ENCODE peak calls at places on chromosome 22, in nine cellular contexts. S is Caco-2, Q is uterus, A is HTR-8/SVneo, V is C1 segment of cervical spinal cord, B is sciatic nerve, M is ovary, T is Kasumi-1, K is transverse colon. Y is an unnamed sample.

GRCh38 chr22:19559324-19559811 is 35.2 kb upstream of the CLDN5 start:
- DNase-seq in M (no peak), A (no peak), K (no peak), Q (no peak), V (no peak), S (peak), B (no peak), T (no peak), Y (no peak)

GRCh38 chr22:39663751-39664150 is 93.2 kb downstream of the CACNA1I start:
- DNase-seq in A (no peak), Q (no peak), K (peak), B (no peak), V (no peak), T (no peak), M (no peak), S (no peak), Y (no peak)

GRCh38 chr22:37824674-37825641 is 1.8 kb downstream of the GALR3 start:
- DNase-seq in A (no peak), B (no peak), S (no peak), K (no peak), M (no peak), Q (no peak), V (peak), T (no peak), Y (no peak)

GRCh38 chr22:32494971-32495370 is 20.4 kb downstream of the FBXO7 start:
- DNase-seq in Q (no peak), S (no peak), M (no peak), V (no peak), A (no peak), T (no peak), K (no peak), B (no peak), Y (no peak)

GRCh38 chr22:28188480-28188879 is 269.4 kb upstream of the PITPNB start:
- DNase-seq in K (no peak), S (no peak), Q (no peak), T (no peak), A (no peak), V (no peak), M (no peak), B (no peak), Y (no peak)

GRCh38 chr22:26945565-26945964 is 288.2 kb downstream of the MIAT start:
- DNase-seq in T (no peak), Q (no peak), K (no peak), V (no peak), M (no peak), B (no peak), A (no peak), S (no peak), Y (no peak)

GRCh38 chr22:50733521-50734342 is 4.3 kb upstream of the ACR start:
- DNase-seq in T (no peak), V (peak), S (no peak), K (peak), Q (peak), M (peak), A (no peak), B (peak), Y (peak)

GRCh38 chr22:24144471-24145115 is 36.7 kb upstream of the SUSD2 start:
- DNase-seq in M (no peak), Q (no peak), T (no peak), A (no peak), K (no peak), S (no peak), V (no peak), B (no peak), Y (no peak)

GRCh38 chr22:44545773-44546172 is 47.7 kb upstream of the RTL6 start:
- DNase-seq in S (no peak), Q (no peak), A (no peak), V (no peak), B (no peak), T (no peak), M (no peak), K (no peak), Y (no peak)

GRCh38 chr22:31870890-31871289 is 73.4 kb upstream of the YWHAH start:
- DNase-seq in S (no peak), M (no peak), Q (no peak), B (no peak), T (peak), V (no peak), K (peak), A (no peak), Y (no peak)

GRCh38 chr22:37196539-37197450 is 8.7 kb upstream of the C1QTNF6 start:
- DNase-seq in B (peak), S (peak), M (peak), K (peak), A (no peak), Q (peak), T (no peak), V (peak), Y (peak)

GRCh38 chr22:43446881-43447280 is 35.1 kb downstream of the MPPED1 start:
- DNase-seq in T (no peak), A (no peak), S (no peak), M (no peak), B (peak), K (no peak), V (no peak), Q (peak), Y (no peak)

GRCh38 chr22:50537765-50538164 is 7.9 kb upstream of the KLHDC7B start:
- DNase-seq in Q (no peak), T (no peak), M (no peak), B (no peak), A (no peak), V (no peak), S (no peak), K (no peak), Y (no peak)

GRCh38 chr22:44659140-44659539 is 42.9 kb upstream of the PRR5 start:
- DNase-seq in S (no peak), B (no peak), K (no peak), Q (no peak), M (no peak), T (no peak), V (peak), A (no peak), Y (no peak)

GRCh38 chr22:38103641-38104040 is 6.8 kb downstream of the BAIAP2L2 start:
- DNase-seq in T (no peak), S (no peak), K (no peak), B (no peak), M (no peak), Q (no peak), A (no peak), V (no peak), Y (no peak)

GRCh38 chr22:23501708-23502107 is 78.4 kb downstream of the IGLL1 start:
- DNase-seq in M (no peak), K (no peak), S (no peak), A (no peak), T (no peak), B (no peak), Q (no peak), V (no peak), Y (no peak)

GRCh38 chr22:50737728-50738648 is at the start of gene ACR:
- DNase-seq in M (peak), B (peak), T (no peak), S (no peak), K (no peak), Q (no peak), A (no peak), V (no peak), Y (no peak)

GRCh38 chr22:19568337-19569311 is 44.4 kb upstream of the CLDN5 start:
- DNase-seq in Q (no peak), T (no peak), A (peak), K (no peak), S (no peak), V (no peak), B (no peak), M (no peak), Y (no peak)

GRCh38 chr22:37177221-37177620 is 10.8 kb downstream of the C1QTNF6 start:
- DNase-seq in Q (no peak), M (no peak), B (peak), S (no peak), V (no peak), T (no peak), A (no peak), K (no peak), Y (no peak)

GRCh38 chr22:23518381-23519187 is 61.5 kb downstream of the IGLL1 start:
- DNase-seq in M (no peak), V (no peak), T (no peak), S (no peak), A (no peak), K (no peak), B (no peak), Q (no peak), Y (no peak)

GRCh38 chr22:47568700-47569099 is 806.2 kb downstream of the TBC1D22A start:
- DNase-seq in S (no peak), A (no peak), B (peak), M (no peak), K (no peak), T (no peak), Q (no peak), V (no peak), Y (no peak)

GRCh38 chr22:36027960-36028645 is 521 bp downstream of the RBFOX2 start:
- DNase-seq in T (peak), Q (no peak), A (no peak), B (peak), V (peak), K (peak), S (no peak), M (no peak), Y (no peak)

GRCh38 chr22:50738649-50739227 is 734 bp downstream of the ACR start:
- DNase-seq in V (no peak), T (no peak), B (no peak), M (peak), A (no peak), K (no peak), S (no peak), Q (no peak), Y (no peak)